ENCODE peak calls at places on chromosomes 16 and 17, in ten cellular contexts. C, Z, K, D, X, H, V, W, M and Q are unnamed samples.
A peak's percentile ranks its signal among the peaks of the same experiment; 100 is the strongest.

GRCh38 chr17:31493656-31494155 is 102.2 kb downstream of the RAB11FIP4 start:
- DNase-seq in H (peak; percentile 57), X (no peak), V (no peak), D (no peak), M (no peak), Z (peak; percentile 89), K (peak; percentile 37), C (no peak), W (no peak), Q (no peak)

GRCh38 chr17:36475346-36475970 is 11.0 kb upstream of the ZNHIT3 start:
- DNase-seq in M (no peak), W (no peak), C (no peak), H (no peak), K (no peak), D (no peak), X (no peak), Z (no peak), V (no peak), Q (no peak)

GRCh38 chr17:79948918-79949645 is 86.6 kb downstream of the TBC1D16 start:
- DNase-seq in V (peak; percentile 64), Z (no peak), K (no peak), H (no peak), X (no peak), C (no peak), D (no peak), M (peak; percentile 41), W (no peak), Q (no peak)

GRCh38 chr16:698911-699671 is 6.5 kb downstream of the FBXL16 start:
- DNase-seq in X (no peak), W (no peak), C (no peak), D (no peak), H (no peak), Z (no peak), K (no peak), V (no peak), M (no peak), Q (no peak)

GRCh38 chr16:1333149-1333812 is at the start of gene BAIAP3:
- DNase-seq in H (no peak), Z (peak; percentile 43), C (peak; percentile 51), D (no peak), K (peak; percentile 64), M (no peak), V (no peak), X (peak; percentile 48), W (no peak), Q (peak; percentile 25)

GRCh38 chr16:29663829-29664132 is 734 bp downstream of the SPN start:
- DNase-seq in D (no peak), Z (no peak), W (peak; percentile 83), X (no peak), H (no peak), C (no peak), V (no peak), K (no peak), M (no peak), Q (peak; percentile 41)

GRCh38 chr17:57900991-57901743 is 51.3 kb upstream of the MRPS23 start:
- DNase-seq in D (no peak), M (peak; percentile 47), V (no peak), X (no peak), C (no peak), K (peak; percentile 41), Z (no peak), W (no peak), H (no peak), Q (no peak)

GRCh38 chr16:159136-159849 is 6.5 kb upstream of the HBM start:
- DNase-seq in Z (no peak), M (no peak), K (no peak), V (no peak), X (no peak), W (no peak), H (no peak), D (no peak), C (no peak), Q (no peak)

DNA sequence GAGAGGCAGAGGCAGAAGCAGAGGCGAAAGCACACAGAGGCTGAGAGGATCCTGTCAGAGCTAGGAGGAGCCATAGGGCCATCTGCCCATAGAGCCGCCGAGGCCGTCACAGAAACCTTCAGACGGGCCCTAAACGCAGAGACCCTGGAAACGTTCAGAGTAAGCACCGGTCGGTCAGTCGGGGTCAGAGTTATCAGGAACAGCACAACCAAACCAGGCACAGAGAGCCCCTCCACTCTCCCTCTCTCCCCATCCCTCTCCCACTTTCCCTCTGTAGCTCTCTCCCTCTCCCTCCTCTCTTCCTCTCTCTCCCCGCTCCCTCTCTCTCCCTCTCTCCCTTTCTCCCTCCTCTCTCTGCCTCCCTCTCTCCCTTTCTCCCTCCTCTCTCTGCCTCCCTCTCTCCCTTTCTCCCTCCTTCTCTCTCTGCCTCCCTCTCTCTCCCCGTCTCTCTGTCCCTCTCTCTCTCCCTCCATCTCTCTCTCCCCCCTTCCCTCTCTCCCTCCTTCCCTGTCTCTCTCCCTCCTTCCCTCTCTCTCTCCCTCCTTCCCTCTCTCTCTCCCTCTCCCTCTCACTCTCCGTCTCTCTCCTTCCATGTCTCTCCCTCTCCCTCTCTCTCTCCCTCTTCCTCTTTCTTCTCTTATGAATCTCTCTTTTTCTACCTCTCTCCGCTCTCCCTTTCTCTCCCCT is 138.9 kb downstream of the C16orf95 start:
- DNase-seq in X (no peak), C (no peak), W (no peak), Z (no peak), M (no peak), K (no peak), D (no peak), H (no peak), V (no peak), Q (no peak)
- H3K27ac ChIP-seq in X (no peak overlapping the region), C (peak overlapping the region; percentile 41), W (no peak overlapping the region), Z (no peak overlapping the region), M (no peak overlapping the region), K (no peak overlapping the region), D (peak overlapping the region; percentile 28), H (no peak overlapping the region), V (peak overlapping the region; percentile 65), Q (no peak overlapping the region)

GRCh38 chr16:57064995-57065394 is 27.4 kb upstream of the CPNE2 start:
- DNase-seq in K (no peak), X (no peak), C (no peak), M (no peak), W (no peak), H (no peak), V (no peak), D (no peak), Z (no peak), Q (no peak)

GRCh38 chr16:57062329-57062728 is 30.1 kb upstream of the CPNE2 start:
- DNase-seq in K (no peak), X (no peak), D (no peak), C (no peak), V (no peak), M (no peak), Z (no peak), H (no peak), W (no peak), Q (no peak)

GRCh38 chr16:57058291-57058861 is 34.0 kb upstream of the CPNE2 start:
- DNase-seq in M (no peak), Z (no peak), D (no peak), H (no peak), C (no peak), W (no peak), V (no peak), K (no peak), X (no peak), Q (no peak)

GRCh38 chr16:57061084-57061905 is 31.1 kb upstream of the CPNE2 start:
- DNase-seq in K (peak; percentile 35), W (no peak), X (peak; percentile 80), V (peak; percentile 97), C (no peak), M (peak; percentile 88), D (no peak), Z (no peak), H (no peak), Q (no peak)

GRCh38 chr16:57060323-57061083 is 31.9 kb upstream of the CPNE2 start:
- DNase-seq in V (no peak), Z (no peak), K (no peak), M (no peak), D (no peak), W (no peak), X (no peak), C (no peak), H (no peak), Q (no peak)
- H3K27ac ChIP-seq in V (peak overlapping the region; percentile 92), Z (peak overlapping the region; percentile 57), K (peak overlapping the region; percentile 52), M (peak overlapping the region; percentile 74), D (no peak overlapping the region), W (peak overlapping the region; percentile 65), X (peak overlapping the region; percentile 43), C (no peak overlapping the region), H (peak overlapping the region; percentile 27), Q (peak overlapping the region; percentile 16)

GRCh38 chr16:83681421-83681820 is 126.4 kb upstream of the HSBP1 start:
- DNase-seq in M (no peak), D (no peak), C (no peak), H (no peak), K (no peak), Z (no peak), X (no peak), W (no peak), V (no peak), Q (no peak)

GRCh38 chr16:83682858-83683235 is 124.9 kb upstream of the HSBP1 start:
- DNase-seq in H (no peak), Z (no peak), K (no peak), C (no peak), M (no peak), V (no peak), W (no peak), D (no peak), X (no peak), Q (no peak)

GRCh38 chr16:83685615-83686165 is 122.1 kb upstream of the HSBP1 start:
- DNase-seq in H (no peak), M (no peak), W (no peak), C (no peak), V (peak; percentile 76), X (no peak), K (no peak), D (no peak), Z (no peak), Q (no peak)

GRCh38 chr16:83680980-83681379 is 126.8 kb upstream of the HSBP1 start:
- DNase-seq in D (no peak), C (no peak), V (no peak), M (no peak), W (no peak), H (no peak), K (no peak), Z (no peak), X (no peak), Q (no peak)

GRCh38 chr16:83682126-83682857 is 125.5 kb upstream of the HSBP1 start:
- DNase-seq in M (no peak), X (no peak), V (no peak), W (no peak), Z (no peak), C (no peak), K (no peak), H (no peak), D (no peak), Q (no peak)
- H3K27ac ChIP-seq in M (no peak overlapping the region), X (no peak overlapping the region), V (peak overlapping the region; percentile 16), W (no peak overlapping the region), Z (no peak overlapping the region), C (no peak overlapping the region), K (no peak overlapping the region), H (no peak overlapping the region), D (no peak overlapping the region), Q (no peak overlapping the region)

GRCh38 chr17:72378414-72379395 is 257.9 kb downstream of the SOX9 start:
- DNase-seq in H (no peak), V (no peak), K (no peak), C (no peak), W (no peak), M (no peak), Z (no peak), D (no peak), X (no peak), Q (no peak)

GRCh38 chr17:72383053-72383847 is 262.4 kb downstream of the SOX9 start:
- DNase-seq in Z (no peak), W (no peak), K (no peak), D (no peak), H (no peak), X (peak; percentile 57), M (no peak), C (no peak), V (no peak), Q (no peak)

GRCh38 chr17:72380737-72381136 is 259.9 kb downstream of the SOX9 start:
- DNase-seq in Z (no peak), W (no peak), X (no peak), C (no peak), D (no peak), H (no peak), K (no peak), V (no peak), M (no peak), Q (no peak)

GRCh38 chr17:72381597-72382397 is 261.0 kb downstream of the SOX9 start:
- DNase-seq in C (no peak), K (no peak), H (no peak), X (no peak), Z (no peak), M (no peak), V (no peak), W (no peak), D (no peak), Q (no peak)

DNA sequence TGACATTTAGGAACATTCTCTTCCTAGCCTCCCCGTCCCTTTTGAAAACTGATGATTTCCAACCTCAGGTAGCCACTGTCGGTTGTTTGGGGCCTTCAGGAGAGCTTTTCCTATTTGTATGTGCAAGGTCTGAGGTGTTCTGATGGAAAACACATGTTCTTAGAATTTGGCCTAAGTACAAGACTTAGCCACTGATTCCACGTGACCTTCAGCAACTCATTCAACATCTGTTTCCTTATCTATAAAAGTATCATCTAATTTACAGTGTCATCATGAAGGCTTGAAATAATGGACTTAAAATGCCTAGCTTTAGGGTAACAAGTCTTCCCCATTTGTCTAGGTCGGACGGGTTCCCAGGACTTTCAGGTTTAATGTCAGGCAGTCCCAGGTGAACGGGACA is 259.3 kb downstream of the SOX9 start:
- DNase-seq in C (no peak), K (no peak), W (no peak), H (no peak), V (no peak), D (no peak), X (no peak), Z (no peak), M (no peak), Q (no peak)
- H3K27ac ChIP-seq in C (peak overlapping the region; percentile 35), K (no peak overlapping the region), W (no peak overlapping the region), H (no peak overlapping the region), V (no peak overlapping the region), D (no peak overlapping the region), X (no peak overlapping the region), Z (no peak overlapping the region), M (no peak overlapping the region), Q (no peak overlapping the region)